ENCODE peak calls at places on chromosome 1, in six cellular contexts. One of them, this sample, is unnamed.
A peak's percentile ranks its signal among the peaks of the same experiment; 100 is the strongest.

GRCh38 chr1:227190321-227190720 is 128.0 kb downstream of the CDC42BPA start:
- DNase-seq in NCI-H1092 treated with DMSO at 0.1 percent for 48 hours: no peak
- DNase-seq in heart right ventricle: no peak
- DNase-seq in activated CD4-positive, alpha-beta T cell treated with anti-CD3 and anti-CD28 coated beads, Interleukin-2, amount 50 U/mL, for 1 hour: no peak
- DNase-seq in activated naive CD8-positive, alpha-beta T cell treated with anti-CD3 and anti-CD28 coated beads for 36 hours: no peak
- DNase-seq in stimulated activated CD4-positive, alpha-beta T cell treated with anti-CD3 and anti-CD28 coated beads, TNF-alpha, amount 100 ng/mL, for 48 hours: no peak
- DNase-seq in this sample: no peak

GRCh38 chr1:184283999-184284398 is 102.8 kb upstream of the C1orf21 start:
- DNase-seq in stimulated activated CD4-positive, alpha-beta T cell treated with anti-CD3 and anti-CD28 coated beads, TNF-alpha, amount 100 ng/mL, for 48 hours: no peak
- DNase-seq in activated naive CD8-positive, alpha-beta T cell treated with anti-CD3 and anti-CD28 coated beads for 36 hours: no peak
- DNase-seq in activated CD4-positive, alpha-beta T cell treated with anti-CD3 and anti-CD28 coated beads, Interleukin-2, amount 50 U/mL, for 1 hour: no peak
- DNase-seq in NCI-H1092 treated with DMSO at 0.1 percent for 48 hours: no peak
- DNase-seq in heart right ventricle: peak; percentile 47
- DNase-seq in this sample: peak; percentile 6

GRCh38 chr1:118247593-118247992 is 62.6 kb upstream of the SPAG17 start:
- DNase-seq in activated CD4-positive, alpha-beta T cell treated with anti-CD3 and anti-CD28 coated beads, Interleukin-2, amount 50 U/mL, for 1 hour: no peak
- DNase-seq in heart right ventricle: no peak
- DNase-seq in activated naive CD8-positive, alpha-beta T cell treated with anti-CD3 and anti-CD28 coated beads for 36 hours: no peak
- DNase-seq in NCI-H1092 treated with DMSO at 0.1 percent for 48 hours: peak; percentile 7
- DNase-seq in stimulated activated CD4-positive, alpha-beta T cell treated with anti-CD3 and anti-CD28 coated beads, TNF-alpha, amount 100 ng/mL, for 48 hours: no peak
- DNase-seq in this sample: no peak

GRCh38 chr1:159214149-159214760 is 9.6 kb downstream of the ACKR1 start:
- DNase-seq in heart right ventricle: peak; percentile 22
- DNase-seq in stimulated activated CD4-positive, alpha-beta T cell treated with anti-CD3 and anti-CD28 coated beads, TNF-alpha, amount 100 ng/mL, for 48 hours: peak; percentile 20
- DNase-seq in activated naive CD8-positive, alpha-beta T cell treated with anti-CD3 and anti-CD28 coated beads for 36 hours: peak; percentile 22
- DNase-seq in NCI-H1092 treated with DMSO at 0.1 percent for 48 hours: peak; percentile 39
- DNase-seq in activated CD4-positive, alpha-beta T cell treated with anti-CD3 and anti-CD28 coated beads, Interleukin-2, amount 50 U/mL, for 1 hour: peak; percentile 16
- DNase-seq in this sample: peak; percentile 23

GRCh38 chr1:30419246-30419720 is 304.1 kb downstream of the MATN1 start:
- DNase-seq in NCI-H1092 treated with DMSO at 0.1 percent for 48 hours: no peak
- DNase-seq in heart right ventricle: no peak
- DNase-seq in activated CD4-positive, alpha-beta T cell treated with anti-CD3 and anti-CD28 coated beads, Interleukin-2, amount 50 U/mL, for 1 hour: no peak
- DNase-seq in activated naive CD8-positive, alpha-beta T cell treated with anti-CD3 and anti-CD28 coated beads for 36 hours: no peak
- DNase-seq in stimulated activated CD4-positive, alpha-beta T cell treated with anti-CD3 and anti-CD28 coated beads, TNF-alpha, amount 100 ng/mL, for 48 hours: no peak
- DNase-seq in this sample: no peak

GRCh38 chr1:162674018-162674608 is 41.8 kb downstream of the DDR2 start:
- DNase-seq in stimulated activated CD4-positive, alpha-beta T cell treated with anti-CD3 and anti-CD28 coated beads, TNF-alpha, amount 100 ng/mL, for 48 hours: no peak
- DNase-seq in activated CD4-positive, alpha-beta T cell treated with anti-CD3 and anti-CD28 coated beads, Interleukin-2, amount 50 U/mL, for 1 hour: no peak
- DNase-seq in heart right ventricle: no peak
- DNase-seq in NCI-H1092 treated with DMSO at 0.1 percent for 48 hours: no peak
- DNase-seq in activated naive CD8-positive, alpha-beta T cell treated with anti-CD3 and anti-CD28 coated beads for 36 hours: no peak
- DNase-seq in this sample: no peak

GRCh38 chr1:168057921-168058320 is 78.8 kb downstream of the GPR161 start:
- DNase-seq in NCI-H1092 treated with DMSO at 0.1 percent for 48 hours: no peak
- DNase-seq in stimulated activated CD4-positive, alpha-beta T cell treated with anti-CD3 and anti-CD28 coated beads, TNF-alpha, amount 100 ng/mL, for 48 hours: no peak
- DNase-seq in activated naive CD8-positive, alpha-beta T cell treated with anti-CD3 and anti-CD28 coated beads for 36 hours: no peak
- DNase-seq in heart right ventricle: no peak
- DNase-seq in activated CD4-positive, alpha-beta T cell treated with anti-CD3 and anti-CD28 coated beads, Interleukin-2, amount 50 U/mL, for 1 hour: no peak
- DNase-seq in this sample: no peak

GRCh38 chr1:171803056-171803455 is 21.6 kb downstream of the METTL13 start:
- DNase-seq in activated CD4-positive, alpha-beta T cell treated with anti-CD3 and anti-CD28 coated beads, Interleukin-2, amount 50 U/mL, for 1 hour: no peak
- DNase-seq in stimulated activated CD4-positive, alpha-beta T cell treated with anti-CD3 and anti-CD28 coated beads, TNF-alpha, amount 100 ng/mL, for 48 hours: no peak
- DNase-seq in NCI-H1092 treated with DMSO at 0.1 percent for 48 hours: no peak
- DNase-seq in heart right ventricle: no peak
- DNase-seq in activated naive CD8-positive, alpha-beta T cell treated with anti-CD3 and anti-CD28 coated beads for 36 hours: no peak
- DNase-seq in this sample: no peak

GRCh38 chr1:34896612-34897011 is 32.8 kb downstream of the DLGAP3 start:
- DNase-seq in activated CD4-positive, alpha-beta T cell treated with anti-CD3 and anti-CD28 coated beads, Interleukin-2, amount 50 U/mL, for 1 hour: no peak
- DNase-seq in activated naive CD8-positive, alpha-beta T cell treated with anti-CD3 and anti-CD28 coated beads for 36 hours: no peak
- DNase-seq in heart right ventricle: no peak
- DNase-seq in NCI-H1092 treated with DMSO at 0.1 percent for 48 hours: no peak
- DNase-seq in stimulated activated CD4-positive, alpha-beta T cell treated with anti-CD3 and anti-CD28 coated beads, TNF-alpha, amount 100 ng/mL, for 48 hours: no peak
- DNase-seq in this sample: no peak

GRCh38 chr1:41455479-41456271 is 28.8 kb downstream of the EDN2 start:
- DNase-seq in activated naive CD8-positive, alpha-beta T cell treated with anti-CD3 and anti-CD28 coated beads for 36 hours: no peak
- DNase-seq in heart right ventricle: peak; percentile 85
- DNase-seq in stimulated activated CD4-positive, alpha-beta T cell treated with anti-CD3 and anti-CD28 coated beads, TNF-alpha, amount 100 ng/mL, for 48 hours: no peak
- DNase-seq in NCI-H1092 treated with DMSO at 0.1 percent for 48 hours: no peak
- DNase-seq in activated CD4-positive, alpha-beta T cell treated with anti-CD3 and anti-CD28 coated beads, Interleukin-2, amount 50 U/mL, for 1 hour: no peak
- DNase-seq in this sample: no peak

GRCh38 chr1:118985611-118986290 is 2.4 kb downstream of the TBX15 start:
- DNase-seq in activated CD4-positive, alpha-beta T cell treated with anti-CD3 and anti-CD28 coated beads, Interleukin-2, amount 50 U/mL, for 1 hour: no peak
- DNase-seq in stimulated activated CD4-positive, alpha-beta T cell treated with anti-CD3 and anti-CD28 coated beads, TNF-alpha, amount 100 ng/mL, for 48 hours: no peak
- DNase-seq in heart right ventricle: no peak
- DNase-seq in NCI-H1092 treated with DMSO at 0.1 percent for 48 hours: no peak
- DNase-seq in activated naive CD8-positive, alpha-beta T cell treated with anti-CD3 and anti-CD28 coated beads for 36 hours: no peak
- DNase-seq in this sample: no peak